ENCODE peak calls at places on chromosomes 5 and 9, in nine cellular contexts. P is lower leg skin, B is ovary, X is adrenal gland, E is right lobe of liver, Y is GM12892, K is Peyer's patch, O is A549, C is tibial nerve. Z is an unnamed sample.

GRCh38 chr9:127667906-127668305 is 38.9 kb upstream of the CFAP157 start:
- DNase-seq in P (no peak), K (no peak), Y (no peak), O (no peak), B (no peak), C (no peak), X (no peak), E (no peak), Z (no peak)

GRCh38 chr5:2185646-2186471 is 303.1 kb upstream of the IRX4 start:
- DNase-seq in E (no peak), O (no peak), X (no peak), K (no peak), P (peak; percentile 78), B (no peak), C (no peak), Y (no peak), Z (no peak)

GRCh38 chr9:18824095-18824666 is 208.8 kb downstream of the SAXO1 start:
- DNase-seq in P (no peak), E (no peak), C (no peak), O (no peak), X (peak; percentile 20), B (no peak), Y (no peak), K (no peak), Z (no peak)

GRCh38 chr5:173757817-173758216 is 130.3 kb upstream of the CPEB4 start:
- DNase-seq in O (no peak), P (no peak), E (no peak), B (no peak), X (no peak), K (no peak), C (no peak), Y (no peak), Z (no peak)

GRCh38 chr5:68883441-68883840 is 210.4 kb upstream of the SLC30A5 start:
- DNase-seq in Y (no peak), P (no peak), B (no peak), E (no peak), K (no peak), O (no peak), X (no peak), C (no peak), Z (no peak)

GRCh38 chr5:85868070-85868469 is 749.7 kb upstream of the COX7C start:
- DNase-seq in C (no peak), B (no peak), E (no peak), X (no peak), O (no peak), Y (no peak), K (no peak), P (no peak), Z (no peak)

GRCh38 chr5:73236541-73237128 is 63.6 kb downstream of the TMEM174 start:
- DNase-seq in X (no peak), C (no peak), B (no peak), E (no peak), O (no peak), P (no peak), Y (no peak), K (no peak), Z (no peak)

GRCh38 chr9:131739192-131739961 is 499 bp downstream of the RAPGEF1 start:
- DNase-seq in E (peak; percentile 58), C (no peak), Y (peak; percentile 59), B (peak; percentile 62), P (no peak), X (peak; percentile 53), O (no peak), K (peak; percentile 77), Z (no peak)

GRCh38 chr5:123265551-123265950 is 157.7 kb downstream of the CEP120 start:
- DNase-seq in X (no peak), O (no peak), C (no peak), Y (no peak), E (no peak), K (no peak), P (no peak), B (no peak), Z (no peak)

GRCh38 chr9:1619915-1620705 is 395.0 kb upstream of the SMARCA2 start:
- DNase-seq in E (no peak), B (no peak), C (no peak), O (no peak), X (no peak), Y (no peak), P (no peak), K (no peak), Z (no peak)

GRCh38 chr9:90007516-90008430 is 403.0 kb downstream of the GADD45G start:
- DNase-seq in C (no peak), Y (no peak), X (no peak), K (no peak), P (no peak), O (no peak), B (no peak), E (no peak), Z (peak; percentile 40)

GRCh38 chr5:96788112-96788749 is 19.5 kb downstream of the ERAP1 start:
- DNase-seq in B (no peak), P (no peak), X (no peak), K (no peak), Y (no peak), E (no peak), C (no peak), O (no peak), Z (no peak)

GRCh38 chr9:81112638-81113037 is 576.7 kb downstream of the TLE1 start:
- DNase-seq in E (no peak), X (no peak), B (no peak), K (no peak), Y (no peak), O (no peak), P (no peak), C (no peak), Z (no peak)

GRCh38 chr5:74261906-74262305 is 378.6 kb downstream of the ENC1 start:
- DNase-seq in Y (no peak), O (no peak), K (no peak), B (no peak), P (no peak), E (no peak), C (no peak), X (no peak), Z (no peak)

GRCh38 chr5:126525630-126526245 is 69.3 kb downstream of the ALDH7A1 start:
- DNase-seq in P (peak; percentile 92), O (no peak), Y (no peak), C (peak; percentile 45), B (peak; percentile 76), X (peak; percentile 75), K (no peak), E (peak; percentile 42), Z (no peak)
- TF ChIP-seq POLR2A in P (no peak), O (no peak), Y (no peak), C (no peak), B (peak; percentile 52), X (no peak), K (no peak), E (no peak), Z (no peak)

DNA sequence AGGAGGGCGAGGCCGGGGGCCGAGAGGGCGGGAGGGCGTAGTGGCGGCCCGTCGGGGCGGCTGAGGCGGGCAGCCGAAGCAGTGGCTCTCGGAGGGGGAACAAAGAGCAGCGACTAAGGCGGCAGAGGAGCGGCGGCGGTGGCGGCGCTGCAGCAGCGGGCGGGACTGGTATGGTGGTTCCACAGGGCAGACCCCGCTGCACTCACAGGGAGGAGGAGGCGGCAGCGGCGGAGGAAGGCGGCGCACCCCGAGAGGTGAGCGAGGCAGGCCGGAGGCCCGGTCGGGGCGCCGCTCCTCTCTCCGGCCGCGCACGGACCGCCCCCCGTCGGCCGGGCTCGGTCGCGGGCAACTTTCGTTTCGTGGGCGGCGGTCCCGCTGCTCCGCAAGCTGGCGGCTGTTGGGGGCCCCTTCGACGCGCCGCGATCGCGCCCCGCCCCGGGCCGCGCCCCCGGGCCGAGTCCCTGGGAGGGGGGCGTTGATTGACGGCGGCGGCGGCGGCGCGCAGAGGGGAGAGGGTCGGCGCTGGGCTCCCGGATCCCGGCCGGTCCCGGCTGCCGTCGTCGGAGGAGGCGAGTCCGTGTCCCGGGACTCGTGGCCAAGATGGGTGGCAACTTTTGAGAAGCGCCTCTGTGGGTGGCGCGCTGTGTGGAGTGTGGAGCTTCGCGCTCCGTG is 467 bp downstream of the CNOT6 start:
- DNase-seq in C (no peak), P (peak; percentile 88), X (peak; percentile 52), E (peak; percentile 66), O (peak; percentile 40), Y (peak; percentile 57), B (peak; percentile 57), K (peak; percentile 69), Z (peak; percentile 31)
- TF ChIP-seq POLR2A in C (no peak), P (no peak), X (no peak), E (no peak), O (peak; percentile 30), Y (no peak), B (no peak), K (no peak), Z (no peak)

GRCh38 chr5:135398160-135398854 is 724 bp downstream of the MACROH2A1 start:
- DNase-seq in O (peak; percentile 28), Y (peak; percentile 32), B (peak; percentile 57), C (no peak), K (peak; percentile 85), X (no peak), P (peak; percentile 86), E (peak; percentile 55), Z (peak; percentile 24)
- TF ChIP-seq POLR2A in O (no peak), Y (no peak), B (no peak), C (no peak), K (peak; percentile 10), X (no peak), P (no peak), E (no peak), Z (no peak)

GRCh38 chr9:125260564-125260963 is 1.1 kb upstream of the GAPVD1 start:
- DNase-seq in Y (no peak), O (no peak), B (no peak), E (no peak), K (no peak), C (no peak), P (no peak), X (no peak), Z (no peak)

GRCh38 chr9:125258832-125259534 is 2.6 kb upstream of the GAPVD1 start:
- DNase-seq in X (no peak), B (no peak), P (no peak), C (no peak), O (no peak), K (no peak), E (no peak), Y (no peak), Z (no peak)

GRCh38 chr9:125262217-125262991 is 778 bp downstream of the GAPVD1 start:
- DNase-seq in B (no peak), K (no peak), E (no peak), P (no peak), O (no peak), C (no peak), Y (no peak), X (no peak), Z (peak; percentile 32)

GRCh38 chr9:125258160-125258559 is 3.5 kb upstream of the GAPVD1 start:
- DNase-seq in C (no peak), P (no peak), O (no peak), X (no peak), E (no peak), B (no peak), Y (no peak), K (no peak), Z (no peak)

DNA sequence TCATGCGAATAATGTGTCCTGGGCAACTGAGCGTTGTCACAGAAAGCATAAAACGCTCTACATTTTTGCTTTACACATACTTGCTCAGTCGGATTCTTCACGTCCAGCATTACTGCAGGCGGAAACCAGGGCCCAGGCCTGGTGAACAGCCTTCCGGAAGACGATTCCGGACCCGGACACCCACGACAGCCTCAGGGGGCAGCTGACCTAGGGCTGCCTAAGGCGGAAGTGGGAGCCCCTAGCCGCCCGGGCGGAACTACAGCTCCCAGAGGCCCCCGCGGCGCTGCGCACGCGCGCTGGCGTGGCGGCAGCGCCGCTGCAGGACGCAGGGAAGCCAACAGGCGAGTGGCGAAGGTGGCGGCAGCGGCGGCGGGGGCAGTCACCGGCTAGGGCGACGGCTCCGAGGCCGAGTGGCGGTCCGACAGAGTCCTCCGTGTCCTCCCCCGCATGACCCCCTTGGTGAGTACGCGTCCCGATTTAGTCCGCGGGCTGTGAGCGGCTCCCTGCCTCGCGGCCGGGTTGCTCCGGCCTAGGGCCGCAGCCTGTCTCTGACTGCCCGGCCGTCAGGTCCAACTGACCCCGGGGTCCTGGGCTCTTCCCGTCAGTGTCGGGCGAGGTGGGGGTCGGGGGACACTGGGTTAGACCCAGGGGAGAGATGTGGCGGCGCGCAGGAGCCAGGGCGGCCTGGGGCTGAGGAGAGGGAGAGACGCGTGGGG is at the start of gene GAPVD1:
- DNase-seq in C (peak; percentile 40), B (peak; percentile 90), K (peak; percentile 91), Y (peak; percentile 98), O (peak; percentile 98), E (peak; percentile 92), P (peak; percentile 95), X (peak; percentile 90), Z (peak; percentile 100)
- TF ChIP-seq POLR2A in C (peak; percentile 77), B (peak; percentile 55), K (peak; percentile 46), Y (peak; percentile 85), O (peak; percentile 48), E (peak; percentile 70), P (no peak), X (peak; percentile 51), Z (peak; percentile 86)